ENCODE peak calls at places on chromosomes 3 and 15, in five cellular contexts. Y, S, Q, W and K are unnamed samples.

GRCh38 chr15:45391746-45392711 is 13.7 kb upstream of the GATM start:
- ATAC-seq in Y (no peak), W (no peak), S (peak), Q (no peak), K (peak)

GRCh38 chr3:4772171-4772804 is 206.9 kb upstream of the BHLHE40 start:
- ATAC-seq in S (peak), Y (no peak), Q (no peak), W (peak), K (peak)

GRCh38 chr3:14234197-14235002 is 55.8 kb downstream of the LSM3 start:
- ATAC-seq in W (no peak), Y (no peak), S (peak), Q (no peak), K (peak)

GRCh38 chr15:98958918-98959639 is 48.5 kb downstream of the PGPEP1L start:
- ATAC-seq in W (no peak), Q (no peak), Y (no peak), S (no peak), K (no peak)

GRCh38 chr3:46575577-46576222 is 9.6 kb upstream of the LRRC2 start:
- ATAC-seq in S (no peak), Q (no peak), W (no peak), Y (no peak), K (no peak)

GRCh38 chr3:193029800-193030199 is 112.1 kb upstream of the MB21D2 start:
- ATAC-seq in W (no peak), Y (no peak), S (no peak), Q (no peak), K (no peak)

GRCh38 chr15:81117136-81117535 is 16.9 kb upstream of the CFAP161 start:
- ATAC-seq in Q (no peak), S (no peak), Y (no peak), W (no peak), K (no peak)

GRCh38 chr3:51605938-51606337 is 65.1 kb upstream of the TEX264 start:
- ATAC-seq in Q (no peak), Y (no peak), W (no peak), S (no peak), K (no peak)

GRCh38 chr3:71124048-71124447 is 459.5 kb downstream of the FOXP1 start:
- ATAC-seq in Y (no peak), S (no peak), W (no peak), Q (no peak), K (no peak)

GRCh38 chr3:72970942-72971341 is 25.7 kb upstream of the PPP4R2 start:
- ATAC-seq in Y (no peak), Q (no peak), W (no peak), S (no peak), K (no peak)

GRCh38 chr15:72006382-72006781 is 111.6 kb downstream of the MYO9A start:
- ATAC-seq in W (no peak), Y (no peak), Q (no peak), S (no peak), K (no peak)

GRCh38 chr15:88337993-88338392 is 81.5 kb upstream of the NTRK3 start:
- ATAC-seq in W (no peak), Y (no peak), Q (peak), S (no peak), K (no peak)

GRCh38 chr3:18501679-18502343 is 76.7 kb upstream of the SATB1 start:
- ATAC-seq in W (no peak), S (no peak), Q (no peak), Y (no peak), K (no peak)

GRCh38 chr15:38463893-38464292 is 10.0 kb downstream of the FAM98B start:
- ATAC-seq in Q (no peak), W (no peak), Y (no peak), S (no peak), K (no peak)

GRCh38 chr3:151798476-151798875 is 15.4 kb upstream of the AADAC start:
- ATAC-seq in Y (no peak), Q (no peak), W (no peak), S (no peak), K (no peak)

GRCh38 chr3:177427096-177427495 is 229.8 kb upstream of the TBL1XR1 start:
- ATAC-seq in Q (no peak), W (peak), Y (no peak), S (peak), K (no peak)

GRCh38 chr15:57100136-57100539 is 181.7 kb downstream of the TCF12 start:
- ATAC-seq in S (peak), W (no peak), Q (no peak), Y (no peak), K (no peak)

GRCh38 chr3:187368765-187369450 is 723 bp downstream of the RTP4 start:
- ATAC-seq in W (no peak), Q (no peak), S (peak), Y (peak), K (peak)

GRCh38 chr3:188084751-188085595 is 69.0 kb upstream of the LPP start:
- ATAC-seq in W (no peak), S (no peak), Y (peak), Q (no peak), K (no peak)

GRCh38 chr3:188834349-188834748 is 337.4 kb upstream of the TPRG1 start:
- ATAC-seq in Y (no peak), S (no peak), Q (no peak), W (no peak), K (no peak)

GRCh38 chr15:42919794-42920280 is 741 bp downstream of the TTBK2 start:
- ATAC-seq in Q (peak), Y (peak), S (peak), W (peak), K (no peak)

GRCh38 chr15:90367578-90367977 is 15.5 kb downstream of the ZNF774 start:
- ATAC-seq in Q (no peak), Y (no peak), W (no peak), S (peak), K (peak)

GRCh38 chr3:123104550-123104949 is 37.7 kb downstream of the PDIA5 start:
- ATAC-seq in W (no peak), Y (no peak), S (peak), Q (peak), K (peak)

GRCh38 chr3:190586631-190587000 is 72.7 kb downstream of the IL1RAP start:
- ATAC-seq in Y (no peak), Q (peak), W (no peak), S (peak), K (no peak)
- TF ChIP-seq EP300 in Y (no peak), Q (no peak), W (no peak), S (no peak), K (no peak)

DNA sequence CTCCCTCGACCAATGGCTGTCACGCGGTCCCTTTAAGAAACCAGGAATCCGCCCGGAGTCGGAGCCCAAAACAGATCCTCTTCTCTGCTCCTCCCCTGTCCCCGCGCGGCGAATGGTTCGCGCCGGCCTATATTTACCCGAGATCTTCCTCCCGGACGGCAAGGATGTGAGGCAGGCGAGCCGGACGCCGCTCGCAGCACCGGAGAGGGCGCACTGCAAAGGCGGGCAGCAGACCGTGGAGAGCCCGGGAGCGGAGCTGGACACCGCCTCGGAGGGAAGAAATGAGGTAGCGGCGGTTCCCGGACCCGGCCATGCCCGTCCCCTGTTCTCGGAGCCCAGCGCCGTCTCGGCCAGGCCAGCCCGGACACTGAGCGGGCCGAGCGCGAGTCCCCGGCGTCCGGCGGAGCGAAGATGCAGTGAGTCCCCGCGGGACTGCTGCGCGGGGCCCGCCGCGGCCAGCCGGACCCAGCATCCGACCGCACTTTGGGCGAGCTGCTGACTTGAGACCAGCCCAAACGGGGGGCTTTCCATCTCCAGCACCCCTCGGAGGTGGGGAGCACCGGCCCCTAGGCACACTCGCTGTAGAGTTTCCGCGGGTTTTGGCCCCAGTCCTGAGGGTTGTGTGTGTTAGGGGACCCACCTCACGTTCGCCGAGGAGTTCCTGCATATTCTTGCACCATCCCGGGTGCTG is at the start of gene FAM43A:
- ATAC-seq in Y (peak), S (peak), Q (peak), W (peak), K (peak)
- TF ChIP-seq POLR2A in Y (peak), S (peak), Q (peak), W (no peak), K (peak)

DNA sequence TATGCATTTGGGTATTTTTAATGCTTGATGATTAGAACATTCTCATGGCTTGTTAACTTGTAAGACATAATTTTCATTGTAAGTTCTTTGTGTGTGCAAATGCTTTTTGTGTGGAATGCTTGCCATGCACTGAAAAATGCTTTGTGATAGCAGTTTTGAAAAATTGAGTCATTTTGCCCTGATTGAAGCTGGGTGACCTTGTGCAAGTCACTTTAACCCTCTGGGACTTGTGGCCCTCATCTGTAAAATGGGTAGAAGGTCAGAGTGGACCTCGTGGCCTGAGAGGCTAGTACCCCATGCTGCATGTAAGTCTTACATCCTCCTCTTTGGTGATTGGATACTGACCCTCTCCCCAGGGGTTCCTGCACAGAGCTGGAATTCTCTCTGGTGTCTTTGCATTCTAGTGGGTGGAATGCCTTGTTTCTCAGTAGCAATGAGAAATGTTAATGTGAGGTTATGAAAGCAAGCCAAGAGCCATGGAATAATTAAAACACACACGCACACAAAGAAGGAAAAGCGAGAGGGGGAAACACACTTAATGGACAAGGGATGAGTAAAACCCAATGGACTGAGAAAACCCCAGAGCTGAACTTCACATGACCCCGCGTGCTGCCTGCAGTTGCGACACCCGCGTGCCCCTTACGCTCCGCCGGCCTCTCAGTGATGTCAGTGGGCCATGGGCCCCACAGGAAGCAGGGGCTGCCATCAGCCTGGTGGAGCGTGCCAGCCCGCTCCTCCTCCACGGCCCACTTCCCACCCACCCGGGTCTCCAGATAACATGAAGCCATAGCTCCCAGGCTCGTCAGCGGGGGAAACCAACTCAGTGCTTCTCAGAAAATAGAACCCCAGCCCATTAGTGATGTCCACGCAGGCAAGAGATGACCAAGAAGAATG is 44.0 kb downstream of the SMAD3 start:
- ATAC-seq in W (no peak), Q (peak), S (peak), Y (no peak), K (peak)
- TF ChIP-seq EP300 in W (no peak), Q (peak), S (no peak), Y (no peak), K (no peak)

GRCh38 chr15:67105991-67106763 is 40.8 kb downstream of the SMAD3 start:
- ATAC-seq in Q (peak), W (no peak), S (no peak), Y (no peak), K (no peak)
- TF ChIP-seq POLR2A in Q (no peak), W (no peak), S (no peak), Y (no peak), K (no peak)